ENCODE peak calls at places on chromosomes 16 and 17, in ten cellular contexts. One of them, this sample, is unnamed.

GRCh38 chr16:10581507-10581906 is 1.1 kb upstream of the EMP2 start:
- DNase-seq in bronchial epithelial cell: no peak
- DNase-seq in Karpas-422: no peak
- DNase-seq in ascending aorta: no peak
- DNase-seq in skeletal muscle cell: no peak
- DNase-seq in uterus: no peak
- DNase-seq in A549: no peak
- DNase-seq in left ventricle myocardium inferior: no peak
- DNase-seq in fibroblast of the aortic adventitia: peak
- DNase-seq in left lung: no peak
- DNase-seq in this sample: no peak

GRCh38 chr17:77492446-77493237 is 351.9 kb downstream of the SEC14L1 start:
- DNase-seq in bronchial epithelial cell: no peak
- DNase-seq in Karpas-422: no peak
- DNase-seq in ascending aorta: no peak
- DNase-seq in skeletal muscle cell: no peak
- DNase-seq in uterus: peak
- DNase-seq in A549: no peak
- DNase-seq in left ventricle myocardium inferior: peak
- DNase-seq in fibroblast of the aortic adventitia: no peak
- DNase-seq in left lung: peak
- DNase-seq in this sample: no peak

GRCh38 chr17:49218941-49219913 is 8.7 kb downstream of the ABI3 start:
- DNase-seq in bronchial epithelial cell: no peak
- DNase-seq in Karpas-422: peak
- DNase-seq in ascending aorta: no peak
- DNase-seq in skeletal muscle cell: no peak
- DNase-seq in uterus: no peak
- DNase-seq in A549: no peak
- DNase-seq in left ventricle myocardium inferior: peak
- DNase-seq in fibroblast of the aortic adventitia: no peak
- DNase-seq in left lung: peak
- DNase-seq in this sample: no peak

GRCh38 chr16:67183627-67184452 is at the start of gene MATCAP1:
- DNase-seq in bronchial epithelial cell: peak
- DNase-seq in Karpas-422: peak
- DNase-seq in ascending aorta: peak
- DNase-seq in skeletal muscle cell: peak
- DNase-seq in uterus: peak
- DNase-seq in A549: peak
- DNase-seq in left ventricle myocardium inferior: peak
- DNase-seq in fibroblast of the aortic adventitia: peak
- DNase-seq in left lung: peak
- DNase-seq in this sample: peak

GRCh38 chr16:20336955-20337354 is 9.6 kb upstream of the GP2 start:
- DNase-seq in bronchial epithelial cell: no peak
- DNase-seq in Karpas-422: no peak
- DNase-seq in ascending aorta: no peak
- DNase-seq in skeletal muscle cell: no peak
- DNase-seq in uterus: no peak
- DNase-seq in A549: no peak
- DNase-seq in left ventricle myocardium inferior: no peak
- DNase-seq in fibroblast of the aortic adventitia: no peak
- DNase-seq in left lung: no peak
- DNase-seq in this sample: no peak

GRCh38 chr17:29167393-29168078 is 12.7 kb downstream of the MYO18A start:
- DNase-seq in bronchial epithelial cell: no peak
- DNase-seq in Karpas-422: no peak
- DNase-seq in ascending aorta: no peak
- DNase-seq in skeletal muscle cell: no peak
- DNase-seq in uterus: no peak
- DNase-seq in A549: no peak
- DNase-seq in left ventricle myocardium inferior: no peak
- DNase-seq in fibroblast of the aortic adventitia: no peak
- DNase-seq in left lung: no peak
- DNase-seq in this sample: no peak

GRCh38 chr17:3978421-3979275 is 14.4 kb upstream of the ATP2A3 start:
- DNase-seq in bronchial epithelial cell: peak
- DNase-seq in Karpas-422: no peak
- DNase-seq in ascending aorta: no peak
- DNase-seq in skeletal muscle cell: no peak
- DNase-seq in uterus: no peak
- DNase-seq in A549: no peak
- DNase-seq in left ventricle myocardium inferior: no peak
- DNase-seq in fibroblast of the aortic adventitia: no peak
- DNase-seq in left lung: no peak
- DNase-seq in this sample: no peak

GRCh38 chr17:56810846-56811775 is 22.6 kb downstream of the C17orf67 start:
- DNase-seq in bronchial epithelial cell: no peak
- DNase-seq in Karpas-422: no peak
- DNase-seq in ascending aorta: no peak
- DNase-seq in skeletal muscle cell: no peak
- DNase-seq in uterus: no peak
- DNase-seq in A549: no peak
- DNase-seq in left ventricle myocardium inferior: no peak
- DNase-seq in fibroblast of the aortic adventitia: no peak
- DNase-seq in left lung: no peak
- DNase-seq in this sample: no peak

GRCh38 chr16:85515830-85516397 is 97.2 kb upstream of the GSE1 start:
- DNase-seq in bronchial epithelial cell: no peak
- DNase-seq in Karpas-422: no peak
- DNase-seq in ascending aorta: no peak
- DNase-seq in skeletal muscle cell: no peak
- DNase-seq in uterus: no peak
- DNase-seq in A549: no peak
- DNase-seq in left ventricle myocardium inferior: no peak
- DNase-seq in fibroblast of the aortic adventitia: no peak
- DNase-seq in left lung: peak
- DNase-seq in this sample: no peak

GRCh38 chr16:85515319-85515745 is 97.8 kb upstream of the GSE1 start:
- DNase-seq in bronchial epithelial cell: no peak
- DNase-seq in Karpas-422: no peak
- DNase-seq in ascending aorta: no peak
- DNase-seq in skeletal muscle cell: no peak
- DNase-seq in uterus: no peak
- DNase-seq in A549: no peak
- DNase-seq in left ventricle myocardium inferior: no peak
- DNase-seq in fibroblast of the aortic adventitia: no peak
- DNase-seq in left lung: no peak
- DNase-seq in this sample: no peak

GRCh38 chr16:85513649-85514048 is 99.5 kb upstream of the GSE1 start:
- DNase-seq in bronchial epithelial cell: no peak
- DNase-seq in Karpas-422: no peak
- DNase-seq in ascending aorta: no peak
- DNase-seq in skeletal muscle cell: no peak
- DNase-seq in uterus: no peak
- DNase-seq in A549: no peak
- DNase-seq in left ventricle myocardium inferior: no peak
- DNase-seq in fibroblast of the aortic adventitia: no peak
- DNase-seq in left lung: peak
- DNase-seq in this sample: no peak

GRCh38 chr16:85514295-85514600 is 98.9 kb upstream of the GSE1 start:
- DNase-seq in bronchial epithelial cell: no peak
- DNase-seq in Karpas-422: no peak
- DNase-seq in ascending aorta: no peak
- DNase-seq in skeletal muscle cell: no peak
- DNase-seq in uterus: no peak
- DNase-seq in A549: no peak
- DNase-seq in left ventricle myocardium inferior: peak
- DNase-seq in fibroblast of the aortic adventitia: no peak
- DNase-seq in left lung: peak
- DNase-seq in this sample: no peak

DNA sequence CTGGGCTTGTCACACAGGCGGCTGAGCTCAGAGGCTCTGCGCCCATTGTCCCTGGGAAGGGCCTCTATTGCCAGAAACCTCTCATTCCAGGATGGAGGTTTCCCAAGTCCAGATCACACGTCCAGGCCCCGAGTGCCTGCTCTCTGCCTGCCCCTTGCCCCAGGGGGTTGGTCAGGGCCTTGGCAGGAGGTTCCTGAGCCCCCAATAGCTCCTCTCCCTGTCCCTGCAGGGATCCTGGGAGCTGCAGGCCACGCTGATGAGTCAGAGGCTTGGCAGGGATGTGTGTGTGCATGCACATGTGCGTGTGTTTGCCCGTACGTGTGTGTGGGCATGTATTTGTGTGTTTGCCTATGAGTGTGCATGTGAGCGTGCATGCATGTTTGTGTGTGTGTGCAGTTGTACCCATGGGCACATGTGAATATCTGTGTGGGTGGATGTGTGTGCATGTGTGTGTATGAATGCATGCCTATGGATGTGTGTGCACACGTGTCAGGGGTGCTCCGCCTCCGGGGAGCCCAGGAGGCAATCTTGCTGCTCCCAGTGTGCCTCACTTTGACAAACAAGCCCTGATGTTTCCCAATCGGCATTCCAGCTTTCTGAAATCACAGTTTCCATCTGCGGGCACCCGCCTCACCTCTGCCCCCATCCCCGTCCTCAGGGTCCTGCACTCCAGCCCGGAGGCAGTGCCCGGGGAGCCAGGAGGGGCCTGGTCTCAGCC is 98.4 kb upstream of the GSE1 start:
- DNase-seq in bronchial epithelial cell: peak
- DNase-seq in Karpas-422: no peak
- DNase-seq in ascending aorta: peak
- DNase-seq in skeletal muscle cell: peak
- DNase-seq in uterus: peak
- DNase-seq in A549: peak
- DNase-seq in left ventricle myocardium inferior: peak
- DNase-seq in fibroblast of the aortic adventitia: peak
- DNase-seq in left lung: peak
- DNase-seq in this sample: peak
- H3K4me3 ChIP-seq in bronchial epithelial cell: no peak
- H3K4me3 ChIP-seq in Karpas-422: no peak
- H3K4me3 ChIP-seq in ascending aorta: no peak
- H3K4me3 ChIP-seq in skeletal muscle cell: no peak
- H3K4me3 ChIP-seq in uterus: no peak
- H3K4me3 ChIP-seq in A549: peak
- H3K4me3 ChIP-seq in left ventricle myocardium inferior: peak
- H3K4me3 ChIP-seq in fibroblast of the aortic adventitia: peak
- H3K4me3 ChIP-seq in left lung: no peak
- H3K4me3 ChIP-seq in this sample: no peak

DNA sequence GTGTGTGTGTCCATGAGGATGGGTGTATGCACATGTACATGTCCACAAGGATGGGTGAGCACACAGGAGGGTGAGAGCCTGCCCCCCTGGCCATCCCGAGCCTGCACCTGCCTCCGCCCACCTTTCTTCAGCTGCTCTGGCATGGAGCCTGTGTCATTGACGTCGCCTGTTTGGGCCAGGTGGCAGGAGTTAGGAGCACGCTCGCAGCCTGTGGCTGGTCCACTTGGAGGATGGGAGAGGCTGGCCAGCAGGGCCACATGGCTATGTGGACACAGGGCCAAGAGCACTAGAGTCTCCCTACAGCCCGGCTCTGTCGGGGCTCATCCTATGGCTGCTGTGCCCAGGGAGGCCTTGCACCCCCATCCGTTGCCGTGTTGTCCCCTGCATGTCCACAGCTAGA is 21.4 kb downstream of the BAHCC1 start:
- DNase-seq in bronchial epithelial cell: no peak
- DNase-seq in Karpas-422: no peak
- DNase-seq in ascending aorta: no peak
- DNase-seq in skeletal muscle cell: no peak
- DNase-seq in uterus: no peak
- DNase-seq in A549: no peak
- DNase-seq in left ventricle myocardium inferior: no peak
- DNase-seq in fibroblast of the aortic adventitia: no peak
- DNase-seq in left lung: no peak
- DNase-seq in this sample: no peak
- H3K4me3 ChIP-seq in bronchial epithelial cell: no peak
- H3K4me3 ChIP-seq in Karpas-422: no peak
- H3K4me3 ChIP-seq in ascending aorta: no peak
- H3K4me3 ChIP-seq in skeletal muscle cell: no peak
- H3K4me3 ChIP-seq in uterus: no peak
- H3K4me3 ChIP-seq in A549: no peak
- H3K4me3 ChIP-seq in left ventricle myocardium inferior: no peak
- H3K4me3 ChIP-seq in fibroblast of the aortic adventitia: no peak
- H3K4me3 ChIP-seq in left lung: no peak
- H3K4me3 ChIP-seq in this sample: no peak

DNA sequence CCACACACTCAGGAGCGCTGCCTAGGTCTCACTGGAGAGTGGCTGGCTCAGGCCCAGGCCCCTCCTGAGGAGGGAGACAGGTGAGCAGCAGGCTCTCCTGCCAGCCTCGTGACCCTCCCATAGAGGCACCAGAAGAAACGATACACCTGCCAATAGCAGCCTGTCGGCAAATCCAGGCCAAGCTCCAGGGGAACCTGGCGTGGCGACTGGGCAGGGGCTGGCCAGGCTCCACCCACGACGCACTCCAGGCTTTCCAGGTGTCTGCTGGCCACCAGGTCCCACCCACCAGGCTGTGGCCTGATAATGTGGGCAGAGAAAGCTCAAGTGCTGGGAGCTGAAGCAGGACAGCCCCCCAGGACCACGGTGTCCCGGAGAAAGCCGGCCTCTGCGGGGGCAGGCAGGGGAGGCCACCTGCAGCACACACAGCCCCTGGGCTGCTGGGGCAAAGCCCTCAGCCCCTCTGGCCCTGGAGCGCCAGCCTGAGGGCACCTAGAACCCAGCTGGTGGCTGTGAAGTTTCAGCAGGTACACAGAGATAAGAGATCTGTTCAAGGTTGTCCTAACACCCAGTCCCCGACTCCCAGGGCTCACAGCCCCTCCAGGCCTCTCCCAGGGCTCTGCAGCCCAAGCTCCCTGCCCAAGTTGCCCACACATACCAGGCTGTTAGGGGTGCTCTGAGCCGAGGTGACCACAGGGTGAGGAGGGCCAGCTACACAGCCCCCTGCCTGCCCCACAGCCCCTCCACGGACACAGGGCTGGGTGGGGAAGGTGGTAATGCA is 2.4 kb downstream of the PGAP6 start:
- DNase-seq in bronchial epithelial cell: no peak
- DNase-seq in Karpas-422: no peak
- DNase-seq in ascending aorta: no peak
- DNase-seq in skeletal muscle cell: no peak
- DNase-seq in uterus: no peak
- DNase-seq in A549: no peak
- DNase-seq in left ventricle myocardium inferior: no peak
- DNase-seq in fibroblast of the aortic adventitia: no peak
- DNase-seq in left lung: peak
- DNase-seq in this sample: no peak
- H3K4me3 ChIP-seq in bronchial epithelial cell: no peak
- H3K4me3 ChIP-seq in Karpas-422: no peak
- H3K4me3 ChIP-seq in ascending aorta: no peak
- H3K4me3 ChIP-seq in skeletal muscle cell: no peak
- H3K4me3 ChIP-seq in uterus: no peak
- H3K4me3 ChIP-seq in A549: no peak
- H3K4me3 ChIP-seq in left ventricle myocardium inferior: no peak
- H3K4me3 ChIP-seq in fibroblast of the aortic adventitia: no peak
- H3K4me3 ChIP-seq in left lung: peak
- H3K4me3 ChIP-seq in this sample: no peak

GRCh38 chr17:81891303-81891552 is 158 bp downstream of the ALYREF start:
- DNase-seq in bronchial epithelial cell: no peak
- DNase-seq in Karpas-422: no peak
- DNase-seq in ascending aorta: no peak
- DNase-seq in skeletal muscle cell: no peak
- DNase-seq in uterus: no peak
- DNase-seq in A549: no peak
- DNase-seq in left ventricle myocardium inferior: no peak
- DNase-seq in fibroblast of the aortic adventitia: no peak
- DNase-seq in left lung: no peak
- DNase-seq in this sample: no peak

GRCh38 chr17:81888105-81888987 is 3.0 kb downstream of the ALYREF start:
- DNase-seq in bronchial epithelial cell: no peak
- DNase-seq in Karpas-422: no peak
- DNase-seq in ascending aorta: no peak
- DNase-seq in skeletal muscle cell: no peak
- DNase-seq in uterus: no peak
- DNase-seq in A549: no peak
- DNase-seq in left ventricle myocardium inferior: no peak
- DNase-seq in fibroblast of the aortic adventitia: no peak
- DNase-seq in left lung: peak
- DNase-seq in this sample: no peak

GRCh38 chr17:81888988-81889595 is 2.3 kb downstream of the ALYREF start:
- DNase-seq in bronchial epithelial cell: no peak
- DNase-seq in Karpas-422: no peak
- DNase-seq in ascending aorta: no peak
- DNase-seq in skeletal muscle cell: no peak
- DNase-seq in uterus: no peak
- DNase-seq in A549: no peak
- DNase-seq in left ventricle myocardium inferior: no peak
- DNase-seq in fibroblast of the aortic adventitia: no peak
- DNase-seq in left lung: no peak
- DNase-seq in this sample: no peak

GRCh38 chr17:81890447-81891302 is 711 bp downstream of the ALYREF start:
- DNase-seq in bronchial epithelial cell: no peak
- DNase-seq in Karpas-422: peak
- DNase-seq in ascending aorta: peak
- DNase-seq in skeletal muscle cell: no peak
- DNase-seq in uterus: no peak
- DNase-seq in A549: no peak
- DNase-seq in left ventricle myocardium inferior: no peak
- DNase-seq in fibroblast of the aortic adventitia: no peak
- DNase-seq in left lung: peak
- DNase-seq in this sample: no peak

GRCh38 chr17:81889602-81890001 is 1.8 kb downstream of the ALYREF start:
- DNase-seq in bronchial epithelial cell: no peak
- DNase-seq in Karpas-422: no peak
- DNase-seq in ascending aorta: no peak
- DNase-seq in skeletal muscle cell: no peak
- DNase-seq in uterus: no peak
- DNase-seq in A549: no peak
- DNase-seq in left ventricle myocardium inferior: no peak
- DNase-seq in fibroblast of the aortic adventitia: no peak
- DNase-seq in left lung: no peak
- DNase-seq in this sample: no peak
- H3K4me3 ChIP-seq in bronchial epithelial cell: no peak
- H3K4me3 ChIP-seq in Karpas-422: peak
- H3K4me3 ChIP-seq in ascending aorta: no peak
- H3K4me3 ChIP-seq in skeletal muscle cell: no peak
- H3K4me3 ChIP-seq in uterus: no peak
- H3K4me3 ChIP-seq in A549: peak
- H3K4me3 ChIP-seq in left ventricle myocardium inferior: peak
- H3K4me3 ChIP-seq in fibroblast of the aortic adventitia: peak
- H3K4me3 ChIP-seq in left lung: peak
- H3K4me3 ChIP-seq in this sample: no peak

This sample was measured in kidney epithelial cell.